ENCODE peak calls at places on chromosomes 13 and 19, in eight cellular contexts. A is NCI-H1930; U is mucosa of gallbladder; D is hypothalamus; E is stimulated activated CD8-positive, alpha-beta memory T cell treated with anti-CD3 and anti-CD28 coated beads, Interleukin-4, amount 100 ng/mL, for 4 hours; P is GM04504; I is epithelial cell of proximal tubule; W is T1000. G is an unnamed sample.

GRCh38 chr19:2441096-2441752 is 13.8 kb upstream of the TIMM13 start:
- DNase-seq in A (no peak), U (no peak), D (no peak), E (no peak), P (no peak), I (no peak), W (no peak), G (no peak)

GRCh38 chr19:30003862-30004261 is 61.8 kb downstream of the URI1 start:
- DNase-seq in A (peak; percentile 57), U (no peak), D (no peak), E (no peak), P (no peak), I (no peak), W (no peak), G (no peak)

GRCh38 chr19:33458807-33459206 is 62.8 kb downstream of the PEPD start:
- DNase-seq in A (no peak), U (no peak), D (no peak), E (no peak), P (no peak), I (no peak), W (no peak), G (no peak)

GRCh38 chr13:30108913-30109237 is 198.5 kb downstream of the KATNAL1 start:
- DNase-seq in A (no peak), U (peak; percentile 87), D (no peak), E (no peak), P (no peak), I (no peak), W (no peak), G (peak; percentile 47)

GRCh38 chr19:57888494-57889231 is at the start of gene ZNF814:
- DNase-seq in A (peak; percentile 86), U (peak; percentile 93), D (peak; percentile 78), E (peak; percentile 60), P (peak; percentile 45), I (peak; percentile 36), W (peak; percentile 84), G (no peak)

GRCh38 chr19:46489445-46490272 is 6.0 kb downstream of the PNMA8B start:
- DNase-seq in A (no peak), U (peak; percentile 60), D (peak; percentile 51), E (no peak), P (no peak), I (no peak), W (no peak), G (no peak)

GRCh38 chr19:50427997-50428425 is 4.7 kb upstream of the MYBPC2 start:
- DNase-seq in A (peak; percentile 36), U (peak; percentile 88), D (peak; percentile 72), E (no peak), P (no peak), I (no peak), W (no peak), G (no peak)

GRCh38 chr19:43760941-43761340 is 6.2 kb upstream of the SMG9 start:
- DNase-seq in A (no peak), U (no peak), D (no peak), E (no peak), P (no peak), I (no peak), W (no peak), G (no peak)

GRCh38 chr13:36850790-36851438 is 31.9 kb downstream of the RFXAP start:
- DNase-seq in A (no peak), U (no peak), D (no peak), E (no peak), P (no peak), I (no peak), W (no peak), G (no peak)

GRCh38 chr13:96090240-96091101 is 564 bp downstream of the HS6ST3 start:
- DNase-seq in A (no peak), U (no peak), D (no peak), E (no peak), P (no peak), I (no peak), W (no peak), G (no peak)

GRCh38 chr19:42028304-42029216 is 34.5 kb upstream of the ATP1A3 start:
- DNase-seq in A (peak; percentile 73), U (no peak), D (no peak), E (no peak), P (no peak), I (no peak), W (no peak), G (peak; percentile 9)

G was measured in PC-3.